ENCODE peak calls at places on chromosomes 3 and 15, in four cellular contexts. C is HepG2, S is K562, U is GM12878. Q is an unnamed sample.

GRCh38 chr15:94538280-94538679 is 306.9 kb downstream of the MCTP2 start:
- DNase-seq in C (no peak), S (no peak), U (no peak), Q (no peak)

GRCh38 chr3:535566-536416 is 339.2 kb downstream of the CHL1 start:
- DNase-seq in C (no peak), S (no peak), U (no peak), Q (peak)

GRCh38 chr3:48747015-48747615 is 30.1 kb upstream of the IP6K2 start:
- DNase-seq in C (peak), S (no peak), U (no peak), Q (no peak)

GRCh38 chr3:52534281-52535183 is 875 bp upstream of the NT5DC2 start:
- DNase-seq in C (peak), S (no peak), U (no peak), Q (no peak)

GRCh38 chr3:9203317-9203716 is 46.1 kb downstream of the SRGAP3 start:
- DNase-seq in C (no peak), S (no peak), U (no peak), Q (no peak)

GRCh38 chr15:32867313-32867626 is 149.5 kb downstream of the GREM1 start:
- DNase-seq in C (no peak), S (no peak), U (no peak), Q (no peak)

GRCh38 chr3:9715764-9716437 is 12.3 kb downstream of the CPNE9 start:
- DNase-seq in C (peak), S (peak), U (no peak), Q (peak)

GRCh38 chr3:159280326-159280725 is 478.5 kb downstream of the MFSD1 start:
- DNase-seq in C (no peak), S (no peak), U (no peak), Q (no peak)

GRCh38 chr3:109943181-109943580 is 605.8 kb upstream of the DPPA4 start:
- DNase-seq in C (no peak), S (no peak), U (no peak), Q (no peak)

GRCh38 chr3:70090322-70090913 is 90.9 kb downstream of the SAMMSON start:
- DNase-seq in C (no peak), S (peak), U (no peak), Q (peak)

GRCh38 chr3:102225407-102226132 is 209.2 kb upstream of the ZPLD1 start:
- DNase-seq in C (peak), S (no peak), U (peak), Q (peak)

GRCh38 chr3:109563149-109563548 is 225.8 kb upstream of the DPPA4 start:
- DNase-seq in C (no peak), S (no peak), U (no peak), Q (no peak)

GRCh38 chr15:92645051-92645631 is 10.4 kb downstream of the FAM174B start:
- DNase-seq in C (no peak), S (no peak), U (no peak), Q (no peak)

GRCh38 chr3:41244620-41245336 is 45.5 kb downstream of the CTNNB1 start:
- DNase-seq in C (no peak), S (no peak), U (no peak), Q (no peak)

GRCh38 chr15:65525622-65526021 is 4.6 kb upstream of the HACD3 start:
- DNase-seq in C (no peak), S (no peak), U (no peak), Q (no peak)

GRCh38 chr3:190076601-190077444 is 43.9 kb downstream of the P3H2 start:
- DNase-seq in C (peak), S (no peak), U (no peak), Q (no peak)

GRCh38 chr3:193928354-193929209 is 207.4 kb upstream of the HES1 start:
- DNase-seq in C (no peak), S (peak), U (no peak), Q (no peak)

GRCh38 chr3:183584246-183584913 is 28.9 kb upstream of the KLHL6 start:
- DNase-seq in C (no peak), S (no peak), U (no peak), Q (no peak)

GRCh38 chr15:95174880-95175279 is 943.5 kb downstream of the MCTP2 start:
- DNase-seq in C (no peak), S (no peak), U (no peak), Q (no peak)

GRCh38 chr3:46695962-46696922 is 2.8 kb upstream of the ALS2CL start:
- DNase-seq in C (no peak), S (no peak), U (no peak), Q (no peak)

GRCh38 chr3:158761350-158761749 is 29.1 kb upstream of the RARRES1 start:
- DNase-seq in C (no peak), S (no peak), U (no peak), Q (no peak)

GRCh38 chr3:99842826-99843589 is 25.3 kb downstream of the CMSS1 start:
- DNase-seq in C (peak), S (no peak), U (no peak), Q (peak)

GRCh38 chr15:78038585-78039247 is 38.8 kb downstream of the TBC1D2B start:
- DNase-seq in C (no peak), S (no peak), U (no peak), Q (no peak)

GRCh38 chr3:11522398-11522715 is 121.4 kb downstream of the VGLL4 start:
- DNase-seq in C (no peak), S (no peak), U (no peak), Q (no peak)

GRCh38 chr3:98512576-98512975 is 10.1 kb downstream of the CLDND1 start:
- DNase-seq in C (no peak), S (no peak), U (no peak), Q (no peak)

GRCh38 chr15:37789881-37790280 is 144.6 kb upstream of the TMCO5A start:
- DNase-seq in C (no peak), S (no peak), U (no peak), Q (no peak)

GRCh38 chr15:66253643-66254363 is at the start of gene MEGF11:
- DNase-seq in C (no peak), S (peak), U (no peak), Q (peak)

GRCh38 chr3:43707266-43707665 is 16.5 kb downstream of the ABHD5 start:
- DNase-seq in C (no peak), S (no peak), U (no peak), Q (no peak)

GRCh38 chr3:47578119-47578630 is 490 bp downstream of the CSPG5 start:
- DNase-seq in C (no peak), S (peak), U (no peak), Q (peak)

GRCh38 chr3:126959921-126960603 is 22.9 kb upstream of the PLXNA1 start:
- DNase-seq in C (peak), S (no peak), U (no peak), Q (no peak)

GRCh38 chr3:141387446-141388030 is 19.2 kb downstream of the ZBTB38 start:
- DNase-seq in C (no peak), S (no peak), U (no peak), Q (no peak)

GRCh38 chr3:109863701-109864100 is 526.4 kb upstream of the DPPA4 start:
- DNase-seq in C (no peak), S (no peak), U (no peak), Q (no peak)

GRCh38 chr15:57827021-57827420 is 120.5 kb downstream of the POLR2M start:
- DNase-seq in C (no peak), S (no peak), U (peak), Q (no peak)

GRCh38 chr3:62446337-62446940 is 73.1 kb upstream of the FEZF2 start:
- DNase-seq in C (no peak), S (no peak), U (peak), Q (no peak)
- TF ChIP-seq BHLHE40 in C (no peak), S (no peak), U (no peak), Q (no peak)

GRCh38 chr15:41085029-41085428 is 31.1 kb downstream of the INO80 start:
- DNase-seq in C (no peak), S (no peak), U (no peak), Q (no peak)

GRCh38 chr15:41078125-41078524 is 38.0 kb downstream of the INO80 start:
- DNase-seq in C (no peak), S (no peak), U (no peak), Q (no peak)

GRCh38 chr15:41080144-41080543 is 35.9 kb downstream of the INO80 start:
- DNase-seq in C (no peak), S (no peak), U (no peak), Q (no peak)

GRCh38 chr15:41079717-41080116 is 36.4 kb downstream of the INO80 start:
- DNase-seq in C (no peak), S (no peak), U (no peak), Q (no peak)
- TF ChIP-seq TARDBP in C (no peak), S (no peak), U (no peak), Q (no peak)

GRCh38 chr3:4637265-4637664 is 144.1 kb downstream of the ITPR1 start:
- DNase-seq in C (no peak), S (no peak), U (no peak), Q (no peak)
- TF ChIP-seq BHLHE40 in C (no peak), S (no peak), U (no peak), Q (no peak)

DNA sequence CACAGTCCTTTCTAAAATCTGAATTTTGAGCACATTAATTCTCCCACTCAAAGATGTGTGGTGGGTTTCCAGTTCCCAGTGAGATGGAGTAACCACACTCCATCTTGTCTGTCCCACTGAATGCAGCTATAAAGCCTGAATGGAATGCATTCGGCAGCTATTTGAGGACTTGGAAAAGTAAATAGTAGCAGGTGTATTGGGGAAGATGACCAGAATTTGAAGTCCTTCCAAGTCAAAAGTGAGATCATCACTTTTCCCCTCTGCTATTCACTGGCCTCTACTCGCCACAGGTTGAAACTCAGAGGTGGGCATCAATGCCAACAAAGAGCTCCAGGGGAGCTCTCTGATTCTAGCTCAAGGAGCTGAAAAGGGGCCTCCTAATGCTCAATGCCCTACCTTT is 8.1 kb upstream of the GNB5 start:
- DNase-seq in C (no peak), S (no peak), U (no peak), Q (no peak)
- TF ChIP-seq TARDBP in C (no peak), S (no peak), U (no peak), Q (no peak)

DNA sequence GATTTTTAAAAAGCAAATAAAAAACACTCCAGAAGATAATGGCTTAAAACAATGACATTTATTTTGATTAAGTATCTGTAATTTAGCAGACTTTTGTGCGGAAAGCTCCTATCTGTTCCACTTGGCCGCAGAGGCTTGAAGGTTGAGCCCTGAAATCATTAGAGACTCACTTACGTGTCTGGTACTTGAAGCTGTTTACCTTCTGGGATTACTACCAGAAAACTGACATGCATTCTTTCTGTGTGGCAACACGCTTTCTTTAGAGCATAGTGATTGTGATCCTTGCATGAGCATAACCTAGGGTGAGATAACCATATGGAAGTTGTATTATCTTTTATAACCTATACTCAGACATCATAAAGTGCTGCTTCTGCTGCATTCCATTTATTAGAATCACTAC is 298.5 kb downstream of the SI start:
- DNase-seq in C (no peak), S (no peak), U (no peak), Q (no peak)
- TF ChIP-seq BHLHE40 in C (no peak), S (no peak), U (no peak), Q (no peak)

DNA sequence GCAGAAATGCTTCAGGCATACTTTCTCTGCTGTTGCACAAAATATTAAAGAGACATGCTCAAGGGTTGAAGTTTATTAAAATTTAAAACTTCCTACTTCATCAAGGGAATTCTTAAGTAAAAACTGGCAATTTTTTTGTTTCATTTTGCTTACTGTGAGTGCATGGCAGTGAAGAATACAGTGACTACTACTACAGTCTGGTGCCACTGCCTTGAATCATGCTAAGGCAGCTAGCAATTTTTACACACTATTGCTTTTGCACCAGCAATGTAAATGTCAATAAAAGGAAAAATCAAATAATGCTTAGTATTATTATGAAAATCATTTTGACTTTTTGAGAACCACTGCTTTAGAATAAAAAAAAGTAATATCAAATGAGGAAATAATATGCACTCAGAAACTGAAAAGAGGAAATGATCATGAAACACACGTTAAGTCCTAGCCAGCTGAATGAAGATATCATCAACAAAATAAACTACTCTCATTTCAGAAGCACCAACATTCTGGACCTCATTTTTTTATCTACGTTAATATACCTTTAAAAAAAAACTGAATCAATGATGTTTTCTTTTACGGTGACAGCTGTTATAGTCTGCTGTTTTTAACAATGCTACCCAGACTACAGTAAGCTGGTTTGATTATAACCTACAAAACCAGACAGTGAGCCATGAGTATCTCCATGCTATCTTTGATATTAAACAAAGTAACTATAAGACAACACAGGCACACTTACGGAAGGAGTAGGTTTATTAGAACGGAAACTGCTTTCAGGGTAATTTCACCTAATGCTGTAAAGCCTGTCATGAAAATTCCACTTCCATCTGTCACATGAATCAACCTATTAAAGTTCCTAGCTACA is 33.3 kb downstream of the VPS13C start:
- DNase-seq in C (no peak), S (no peak), U (no peak), Q (no peak)
- TF ChIP-seq TARDBP in C (no peak), S (no peak), U (no peak), Q (no peak)

GRCh38 chr3:135966349-135966695 is 794 bp downstream of the PPP2R3A start:
- DNase-seq in C (no peak), S (peak), U (no peak), Q (peak)
- TF ChIP-seq BHLHE40 in C (no peak), S (no peak), U (no peak), Q (no peak)